ENCODE peak calls at places on chromosomes 2 and 18, in six cellular contexts. D is NB4; F is activated CD8-positive, alpha-beta T cell treated with anti-CD3 and anti-CD28 coated beads for 36 hours; B is cardiac muscle cell; E is foreskin fibroblast; T is fibroblast of the aortic adventitia. W is an unnamed sample.

GRCh38 chr2:62464608-62465007 is 41.4 kb downstream of the TMEM17 start:
- DNase-seq in D (no peak), F (no peak), B (no peak), E (peak), T (no peak), W (no peak)

GRCh38 chr2:71244302-71244660 is 17.4 kb upstream of the PAIP2B start:
- DNase-seq in D (no peak), F (no peak), B (no peak), E (no peak), T (no peak), W (no peak)

GRCh38 chr2:48347712-48348111 is 182.2 kb upstream of the STON1 start:
- DNase-seq in D (peak), F (no peak), B (peak), E (no peak), T (peak), W (no peak)

GRCh38 chr2:121707344-121707919 is 29.2 kb downstream of the NIFK start:
- DNase-seq in D (peak), F (no peak), B (no peak), E (no peak), T (no peak), W (peak)

GRCh38 chr18:24792164-24792563 is 331.7 kb downstream of the HRH4 start:
- DNase-seq in D (no peak), F (no peak), B (no peak), E (no peak), T (peak), W (no peak)

GRCh38 chr2:111972955-111973565 is 74.7 kb downstream of the MERTK start:
- DNase-seq in D (no peak), F (no peak), B (no peak), E (peak), T (peak), W (no peak)

GRCh38 chr2:167534443-167534842 is 646.2 kb downstream of the XIRP2 start:
- DNase-seq in D (no peak), F (no peak), B (no peak), E (peak), T (no peak), W (no peak)

GRCh38 chr2:155368934-155369333 is 670.4 kb downstream of the KCNJ3 start:
- DNase-seq in D (peak), F (no peak), B (peak), E (peak), T (peak), W (no peak)

GRCh38 chr2:27078267-27079194 is at the start of gene EMILIN1:
- DNase-seq in D (no peak), F (no peak), B (peak), E (peak), T (peak), W (peak)

GRCh38 chr2:235390816-235391194 is 103.0 kb upstream of the AGAP1 start:
- DNase-seq in D (no peak), F (no peak), B (no peak), E (no peak), T (no peak), W (no peak)

GRCh38 chr2:47656715-47657600 is 126.0 kb upstream of the MSH6 start:
- DNase-seq in D (peak), F (no peak), B (peak), E (no peak), T (no peak), W (no peak)

GRCh38 chr2:79223539-79223938 is 64.0 kb upstream of the REG3A start:
- DNase-seq in D (peak), F (no peak), B (no peak), E (no peak), T (no peak), W (no peak)
- TF ChIP-seq CTCF in D (no peak), F (no peak), B (no peak), E (no peak), T (no peak), W (no peak)

GRCh38 chr2:177599072-177599688 is 206.6 kb downstream of the AGPS start:
- DNase-seq in D (no peak), F (no peak), B (no peak), E (no peak), T (no peak), W (no peak)

GRCh38 chr2:177597759-177598158 is 205.2 kb downstream of the AGPS start:
- DNase-seq in D (no peak), F (no peak), B (peak), E (peak), T (no peak), W (no peak)

GRCh38 chr2:177599956-177600355 is 207.4 kb downstream of the AGPS start:
- DNase-seq in D (no peak), F (no peak), B (no peak), E (no peak), T (no peak), W (no peak)

GRCh38 chr2:177596866-177597265 is 204.3 kb downstream of the AGPS start:
- DNase-seq in D (no peak), F (no peak), B (no peak), E (no peak), T (no peak), W (no peak)

GRCh38 chr2:177598321-177598922 is 205.8 kb downstream of the AGPS start:
- DNase-seq in D (no peak), F (no peak), B (peak), E (peak), T (peak), W (no peak)
- TF ChIP-seq CTCF in D (no peak), F (no peak), B (no peak), E (no peak), T (no peak), W (no peak)

GRCh38 chr2:172978053-172978383 is 97.6 kb upstream of the MAP3K20 start:
- DNase-seq in D (no peak), F (peak), B (no peak), E (no peak), T (no peak), W (no peak)

GRCh38 chr2:172976076-172976579 is 99.5 kb upstream of the MAP3K20 start:
- DNase-seq in D (no peak), F (no peak), B (no peak), E (no peak), T (no peak), W (no peak)

GRCh38 chr2:172974762-172975161 is 100.9 kb upstream of the MAP3K20 start:
- DNase-seq in D (no peak), F (no peak), B (no peak), E (no peak), T (no peak), W (no peak)

GRCh38 chr2:172976816-172977215 is 98.8 kb upstream of the MAP3K20 start:
- DNase-seq in D (no peak), F (no peak), B (no peak), E (no peak), T (no peak), W (no peak)

GRCh38 chr2:172977330-172978052 is 98.2 kb upstream of the MAP3K20 start:
- DNase-seq in D (peak), F (peak), B (no peak), E (no peak), T (no peak), W (no peak)
- TF ChIP-seq CTCF in D (no peak), F (no peak), B (no peak), E (peak), T (no peak), W (no peak)

GRCh38 chr2:241860184-241861078 is 1.7 kb upstream of the PDCD1 start:
- DNase-seq in D (no peak), F (no peak), B (no peak), E (no peak), T (no peak), W (peak)

GRCh38 chr2:241858206-241859016 is at the start of gene PDCD1:
- DNase-seq in D (no peak), F (peak), B (no peak), E (no peak), T (no peak), W (peak)

GRCh38 chr2:241857572-241858121 is 1.0 kb downstream of the PDCD1 start:
- DNase-seq in D (no peak), F (peak), B (no peak), E (no peak), T (no peak), W (peak)

GRCh38 chr2:241859436-241860183 is 916 bp upstream of the PDCD1 start:
- DNase-seq in D (no peak), F (peak), B (peak), E (peak), T (peak), W (peak)

GRCh38 chr2:241859017-241859435 is 332 bp upstream of the PDCD1 start:
- DNase-seq in D (no peak), F (no peak), B (no peak), E (no peak), T (no peak), W (no peak)
- TF ChIP-seq CTCF in D (no peak), F (no peak), B (no peak), E (no peak), T (no peak), W (no peak)

GRCh38 chr2:52956766-52957165 is 810.8 kb upstream of the CHAC2 start:
- DNase-seq in D (no peak), F (no peak), B (no peak), E (no peak), T (no peak), W (no peak)
- TF ChIP-seq CTCF in D (no peak), F (no peak), B (no peak), E (no peak), T (peak), W (no peak)

GRCh38 chr2:126671049-126671448 is 15.1 kb downstream of the GYPC start:
- DNase-seq in D (no peak), F (no peak), B (no peak), E (no peak), T (no peak), W (no peak)

GRCh38 chr2:126669772-126670171 is 13.8 kb downstream of the GYPC start:
- DNase-seq in D (no peak), F (no peak), B (peak), E (no peak), T (peak), W (no peak)

GRCh38 chr2:126674075-126674744 is 18.3 kb downstream of the GYPC start:
- DNase-seq in D (no peak), F (no peak), B (no peak), E (no peak), T (no peak), W (no peak)

GRCh38 chr2:126673215-126673614 is 17.3 kb downstream of the GYPC start:
- DNase-seq in D (no peak), F (no peak), B (no peak), E (no peak), T (no peak), W (no peak)

DNA sequence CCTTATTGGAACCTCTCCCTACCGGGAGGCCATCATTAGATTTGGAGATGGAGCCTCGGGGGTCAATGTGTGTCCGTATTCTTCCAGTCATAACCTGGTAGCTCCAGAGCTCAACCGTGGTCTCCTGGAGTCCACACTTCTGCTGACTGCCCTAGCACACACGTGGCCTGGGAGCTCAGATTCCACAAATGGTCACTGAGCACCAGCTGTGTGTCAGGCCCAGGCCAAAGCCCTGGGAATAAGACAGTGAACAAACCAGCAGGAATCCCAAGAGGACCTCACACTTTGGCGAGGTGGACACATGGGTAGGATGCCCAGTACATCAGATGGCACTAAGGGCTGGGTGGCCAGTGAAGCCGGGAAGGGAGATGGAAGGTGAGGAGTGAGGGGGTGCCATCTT is 15.5 kb downstream of the GYPC start:
- DNase-seq in D (no peak), F (no peak), B (no peak), E (no peak), T (no peak), W (no peak)
- TF ChIP-seq CTCF in D (no peak), F (no peak), B (no peak), E (no peak), T (no peak), W (no peak)